ENCODE peak calls at places on chromosomes 5 and 9, in four cellular contexts. O is LoVo, P is AG09319, Q is nephron progenitor cell. F is an unnamed sample.

GRCh38 chr9:12716823-12717222 is 23.6 kb downstream of the TYRP1 start:
- DNase-seq in P (no peak), O (no peak), Q (no peak), F (no peak)

GRCh38 chr9:121349009-121349408 is 21.0 kb downstream of the STOM start:
- DNase-seq in P (no peak), O (no peak), Q (no peak), F (no peak)

GRCh38 chr9:101586651-101587050 is 8.1 kb downstream of the PPP3R2 start:
- DNase-seq in Q (no peak), O (no peak), P (no peak), F (peak; percentile 21)

GRCh38 chr5:4306029-4306428 is 710.4 kb downstream of the IRX1 start:
- DNase-seq in P (no peak), O (no peak), Q (no peak), F (no peak)

GRCh38 chr5:138753794-138754698 is 821 bp downstream of the CTNNA1 start:
- DNase-seq in Q (peak; percentile 65), P (peak; percentile 91), O (peak; percentile 97), F (peak; percentile 88)

GRCh38 chr5:114185274-114185673 is 176.6 kb upstream of the KCNN2 start:
- DNase-seq in Q (peak; percentile 6), P (peak; percentile 43), O (no peak), F (peak; percentile 78)

GRCh38 chr5:59066367-59067163 is 483.7 kb downstream of the RAB3C start:
- DNase-seq in O (no peak), Q (no peak), P (no peak), F (peak; percentile 83)

GRCh38 chr5:30413540-30413939 is 779.9 kb upstream of the CDH6 start:
- DNase-seq in P (no peak), Q (no peak), O (no peak), F (no peak)

GRCh38 chr9:89411759-89412158 is 86.2 kb downstream of the SEMA4D start:
- DNase-seq in O (no peak), Q (no peak), P (no peak), F (no peak)

GRCh38 chr5:18236386-18236785 is 602.1 kb downstream of the TAF11L14 start:
- DNase-seq in P (no peak), Q (no peak), O (no peak), F (no peak)

GRCh38 chr5:87308024-87308423 is 40.3 kb downstream of the RASA1 start:
- DNase-seq in P (no peak), O (no peak), Q (no peak), F (no peak)

F was measured in EL.